ENCODE peak calls at places on chromosome 20, in four cellular contexts. V, W, M and D are unnamed samples.

GRCh38 chr20:24868396-24868927 is 80.6 kb upstream of the CST7 start:
- DNase-seq in V (no peak), M (no peak), W (no peak), D (no peak)

GRCh38 chr20:48461351-48461750 is 366.4 kb downstream of the PREX1 start:
- DNase-seq in M (no peak), W (no peak), V (no peak), D (no peak)

GRCh38 chr20:35226775-35227681 is 538 bp downstream of the MMP24 start:
- DNase-seq in W (peak; percentile 79), M (peak; percentile 44), V (peak; percentile 43), D (peak; percentile 94)

GRCh38 chr20:16441526-16442164 is 131.6 kb downstream of the KIF16B start:
- DNase-seq in V (no peak), W (no peak), M (no peak), D (no peak)

GRCh38 chr20:35615667-35616464 is at the start of gene SPAG4:
- DNase-seq in M (peak; percentile 88), V (peak; percentile 98), W (peak; percentile 100), D (peak; percentile 100)

GRCh38 chr20:13694420-13695150 is 55.9 kb upstream of the TASP1 start:
- DNase-seq in M (no peak), W (no peak), V (no peak), D (no peak)

GRCh38 chr20:34544109-34544793 is 14.3 kb upstream of the MAP1LC3A start:
- DNase-seq in M (no peak), W (peak; percentile 68), V (no peak), D (peak; percentile 85)

GRCh38 chr20:37245671-37246237 is 15.9 kb downstream of the GHRH start:
- DNase-seq in W (no peak), M (no peak), V (no peak), D (peak; percentile 69)

GRCh38 chr20:266213-266603 is 8.7 kb downstream of the DEFB132 start:
- DNase-seq in V (no peak), W (no peak), M (no peak), D (peak; percentile 8)

DNA sequence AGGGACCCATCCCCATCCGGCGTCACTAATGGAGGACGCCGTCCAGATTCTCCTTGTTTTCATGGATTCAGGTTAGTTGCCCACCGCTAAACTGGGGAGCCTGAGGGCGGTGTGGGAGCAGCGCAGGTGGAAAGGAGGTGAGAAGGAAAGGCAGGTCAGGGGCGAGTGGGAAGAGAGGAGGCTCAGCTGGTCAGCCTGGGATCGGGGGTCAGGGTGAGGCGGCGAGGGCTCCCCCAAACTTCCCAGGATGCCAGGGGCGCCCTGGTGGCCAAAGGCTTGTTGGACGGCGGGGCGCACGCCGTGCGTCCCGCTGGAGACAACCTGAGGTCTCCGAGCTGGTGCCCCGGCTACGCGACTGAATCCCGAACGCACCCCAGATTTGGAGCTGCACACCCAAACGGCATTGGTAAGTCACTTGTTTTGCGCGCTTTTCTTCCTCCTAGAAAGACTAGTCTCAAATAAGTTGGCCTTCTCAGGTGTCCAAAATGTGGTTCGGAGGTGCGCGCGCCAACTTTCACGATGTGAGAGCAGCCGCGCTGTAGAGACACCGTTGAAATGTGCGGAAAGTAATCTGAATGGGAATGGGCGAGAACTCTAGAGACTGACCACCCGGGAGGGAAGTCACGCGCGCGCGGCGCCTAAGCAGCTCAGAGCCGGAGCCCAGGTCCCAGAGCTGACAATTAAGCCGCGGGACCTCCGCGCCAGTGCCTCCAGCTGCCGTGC is 9.7 kb downstream of the GNAS-AS1 start:
- DNase-seq in M (no peak), V (no peak), W (no peak), D (peak; percentile 61)
- H3K4me3 ChIP-seq in M (no peak overlapping the region), V (no peak overlapping the region), W (no peak overlapping the region), D (peak overlapping the region; percentile 41)

GRCh38 chr20:52974155-52974554 is 2.0 kb downstream of the TSHZ2 start:
- DNase-seq in V (no peak), W (no peak), M (peak; percentile 40), D (no peak)

GRCh38 chr20:52972965-52973819 is 1.0 kb downstream of the TSHZ2 start:
- DNase-seq in V (peak; percentile 36), M (peak; percentile 31), W (peak; percentile 67), D (peak; percentile 80)

GRCh38 chr20:52975024-52975732 is 3.0 kb downstream of the TSHZ2 start:
- DNase-seq in V (no peak), M (peak; percentile 15), W (no peak), D (no peak)

GRCh38 chr20:52972190-52972937 is at the start of gene TSHZ2:
- DNase-seq in V (peak; percentile 59), M (peak; percentile 45), W (peak; percentile 74), D (peak; percentile 77)

GRCh38 chr20:52971498-52972189 is 514 bp upstream of the TSHZ2 start:
- DNase-seq in V (no peak), M (no peak), W (no peak), D (no peak)
- H3K4me3 ChIP-seq in V (peak overlapping the region; percentile 48), M (peak overlapping the region; percentile 63), W (peak overlapping the region; percentile 25), D (peak overlapping the region; percentile 50)

DNA sequence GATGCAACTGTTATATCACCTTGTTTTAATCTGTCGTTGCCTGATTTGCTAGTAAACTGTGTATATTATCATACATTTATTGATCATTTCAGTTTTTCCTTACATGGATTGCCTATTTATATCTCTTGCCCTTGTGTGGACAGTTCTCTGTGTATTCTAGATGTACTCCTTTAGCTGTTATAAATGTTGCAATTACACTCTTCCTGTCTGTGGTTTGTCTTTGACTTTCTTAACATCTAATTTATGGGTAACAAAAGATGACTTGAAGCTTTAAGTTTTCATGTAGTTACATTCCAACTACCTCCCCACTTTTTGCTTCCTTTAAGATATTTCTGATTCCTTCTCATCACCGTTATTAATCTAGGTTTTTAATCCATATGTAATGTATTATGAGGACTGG is 22.6 kb downstream of the PLCB1 start:
- DNase-seq in W (no peak), V (no peak), M (no peak), D (no peak)
- H3K4me3 ChIP-seq in W (no peak overlapping the region), V (no peak overlapping the region), M (no peak overlapping the region), D (no peak overlapping the region)

GRCh38 chr20:5914859-5915258 is 35.5 kb downstream of the TRMT6 start:
- DNase-seq in W (no peak), V (no peak), M (no peak), D (no peak)

GRCh38 chr20:5923493-5923892 is 26.8 kb downstream of the TRMT6 start:
- DNase-seq in W (no peak), V (no peak), M (no peak), D (no peak)

GRCh38 chr20:5920581-5920980 is 29.8 kb downstream of the TRMT6 start:
- DNase-seq in M (no peak), W (no peak), V (no peak), D (no peak)

GRCh38 chr20:5918856-5919633 is 31.3 kb downstream of the TRMT6 start:
- DNase-seq in W (no peak), M (no peak), V (no peak), D (no peak)

DNA sequence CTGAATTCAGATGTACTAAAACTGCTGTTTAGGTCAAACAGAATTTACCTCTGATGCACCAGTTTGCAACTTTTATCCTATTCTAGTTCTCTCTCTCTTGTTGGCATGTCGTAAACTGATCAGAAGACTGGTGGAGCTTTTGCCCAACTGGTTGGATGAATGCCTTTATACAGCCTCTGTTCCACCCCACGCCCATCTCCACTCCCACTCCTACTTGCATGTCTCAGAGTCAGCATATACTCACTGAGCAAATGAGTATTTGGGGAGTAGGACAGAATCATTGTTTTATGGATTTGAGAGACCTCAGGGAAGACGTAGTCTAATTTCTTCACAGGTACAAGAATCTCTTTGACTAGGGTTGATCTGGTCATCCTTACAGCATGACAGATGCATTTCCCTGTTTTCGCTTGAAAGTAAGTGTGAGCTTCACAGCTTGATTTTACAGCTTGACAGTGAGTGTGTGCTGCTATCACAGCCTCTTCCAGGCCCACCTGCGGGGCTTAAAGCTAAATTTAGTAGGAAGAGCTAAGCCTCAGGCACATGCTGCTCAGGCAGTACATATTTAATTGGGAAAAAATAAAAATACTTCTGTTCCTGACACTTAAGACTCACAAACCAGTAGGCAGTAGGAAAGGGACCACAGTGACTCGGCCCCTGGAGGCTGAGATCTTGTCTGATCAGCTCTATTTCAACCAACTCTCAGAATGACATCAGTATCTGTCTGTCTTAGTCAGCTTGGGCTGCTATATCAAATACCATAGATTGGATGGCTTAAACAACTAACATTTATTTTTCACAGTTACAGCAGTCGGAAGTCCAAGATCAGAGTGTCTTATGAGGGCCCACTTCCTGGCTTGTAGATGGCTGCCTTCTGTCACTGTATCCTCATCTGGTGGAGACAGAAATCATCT is 30.4 kb downstream of the TRMT6 start:
- DNase-seq in V (no peak), W (no peak), M (no peak), D (no peak)
- H3K4me3 ChIP-seq in V (no peak overlapping the region), W (no peak overlapping the region), M (no peak overlapping the region), D (no peak overlapping the region)

GRCh38 chr20:63854766-63855362 is 6.4 kb upstream of the ABHD16B start:
- DNase-seq in W (peak; percentile 87), V (peak; percentile 58), M (no peak), D (peak; percentile 84)
- H3K4me3 ChIP-seq in W (peak overlapping the region; percentile 8), V (peak overlapping the region; percentile 3), M (no peak overlapping the region), D (peak overlapping the region; percentile 35)

GRCh38 chr20:50286174-50286511 is 95.5 kb downstream of the CEBPB start:
- DNase-seq in V (no peak), M (no peak), W (no peak), D (no peak)

GRCh38 chr20:50284811-50285375 is 94.3 kb downstream of the CEBPB start:
- DNase-seq in V (peak; percentile 82), W (peak; percentile 85), M (no peak), D (peak; percentile 64)

GRCh38 chr20:50286609-50287008 is 96.0 kb downstream of the CEBPB start:
- DNase-seq in M (no peak), V (peak; percentile 90), W (peak; percentile 83), D (peak; percentile 92)

GRCh38 chr20:50283922-50284810 is 93.5 kb downstream of the CEBPB start:
- DNase-seq in M (no peak), V (no peak), W (peak; percentile 76), D (no peak)

GRCh38 chr20:50285376-50286173 is 94.9 kb downstream of the CEBPB start:
- DNase-seq in W (peak; percentile 74), V (peak; percentile 74), M (no peak), D (peak; percentile 67)
- H3K4me3 ChIP-seq in W (no peak overlapping the region), V (no peak overlapping the region), M (no peak overlapping the region), D (no peak overlapping the region)